ENCODE peak calls at places on chromosomes 5 and 9, in four cellular contexts. One of them, this sample, is unnamed.

GRCh38 chr9:113593682-113594281 is 130.3 kb downstream of the RGS3 start:
- DNase-seq in endothelial cell of umbilical vein: peak
- DNase-seq in GM12878: no peak
- DNase-seq in IMR-90: peak
- DNase-seq in this sample: peak

GRCh38 chr9:2613730-2614271 is 7.8 kb upstream of the VLDLR start:
- DNase-seq in IMR-90: no peak
- DNase-seq in GM12878: no peak
- DNase-seq in endothelial cell of umbilical vein: no peak
- DNase-seq in this sample: no peak

GRCh38 chr5:76426391-76426802 is 23.3 kb downstream of the IQGAP2 start:
- DNase-seq in IMR-90: no peak
- DNase-seq in endothelial cell of umbilical vein: peak
- DNase-seq in GM12878: no peak
- DNase-seq in this sample: no peak

GRCh38 chr9:107228648-107229047 is 54.4 kb upstream of the RAD23B start:
- DNase-seq in endothelial cell of umbilical vein: no peak
- DNase-seq in IMR-90: no peak
- DNase-seq in GM12878: no peak
- DNase-seq in this sample: no peak

GRCh38 chr9:112487008-112487798 is 576 bp downstream of the KIAA1958 start:
- DNase-seq in IMR-90: peak
- DNase-seq in endothelial cell of umbilical vein: peak
- DNase-seq in GM12878: no peak
- DNase-seq in this sample: peak

GRCh38 chr5:73365301-73365853 is 83.2 kb downstream of the FOXD1 start:
- DNase-seq in GM12878: no peak
- DNase-seq in endothelial cell of umbilical vein: peak
- DNase-seq in IMR-90: peak
- DNase-seq in this sample: no peak

GRCh38 chr9:734831-735511 is 106.5 kb upstream of the DMRT1 start:
- DNase-seq in endothelial cell of umbilical vein: peak
- DNase-seq in GM12878: no peak
- DNase-seq in IMR-90: peak
- DNase-seq in this sample: no peak

GRCh38 chr9:108434036-108434435 is 421.8 kb downstream of the ACTL7B start:
- DNase-seq in GM12878: no peak
- DNase-seq in IMR-90: no peak
- DNase-seq in endothelial cell of umbilical vein: no peak
- DNase-seq in this sample: no peak

GRCh38 chr5:4511996-4512656 is 628.0 kb upstream of the ADAMTS16 start:
- DNase-seq in IMR-90: no peak
- DNase-seq in GM12878: no peak
- DNase-seq in endothelial cell of umbilical vein: no peak
- DNase-seq in this sample: no peak

GRCh38 chr5:175652741-175653663 is 4.9 kb upstream of the HRH2 start:
- DNase-seq in GM12878: no peak
- DNase-seq in IMR-90: no peak
- DNase-seq in endothelial cell of umbilical vein: no peak
- DNase-seq in this sample: no peak

GRCh38 chr5:144142030-144142825 is 28.2 kb downstream of the YIPF5 start:
- DNase-seq in IMR-90: peak
- DNase-seq in GM12878: peak
- DNase-seq in endothelial cell of umbilical vein: peak
- DNase-seq in this sample: no peak

GRCh38 chr5:74934949-74935751 is 69.0 kb upstream of the FAM169A start:
- DNase-seq in GM12878: no peak
- DNase-seq in IMR-90: peak
- DNase-seq in endothelial cell of umbilical vein: peak
- DNase-seq in this sample: peak

GRCh38 chr5:37198842-37199241 is 50.3 kb downstream of the CPLANE1 start:
- DNase-seq in IMR-90: peak
- DNase-seq in GM12878: no peak
- DNase-seq in endothelial cell of umbilical vein: no peak
- DNase-seq in this sample: no peak

GRCh38 chr9:4371108-4371507 is 71.2 kb upstream of the GLIS3 start:
- DNase-seq in endothelial cell of umbilical vein: peak
- DNase-seq in GM12878: no peak
- DNase-seq in IMR-90: peak
- DNase-seq in this sample: no peak

GRCh38 chr5:113227798-113228197 is 207.0 kb downstream of the TSSK1B start:
- DNase-seq in GM12878: no peak
- DNase-seq in IMR-90: no peak
- DNase-seq in endothelial cell of umbilical vein: no peak
- DNase-seq in this sample: no peak

GRCh38 chr5:78320461-78320860 is 26.0 kb upstream of the AP3B1 start:
- DNase-seq in GM12878: no peak
- DNase-seq in IMR-90: peak
- DNase-seq in endothelial cell of umbilical vein: peak
- DNase-seq in this sample: no peak

GRCh38 chr9:84542554-84542953 is 127.0 kb upstream of the NTRK2 start:
- DNase-seq in IMR-90: no peak
- DNase-seq in endothelial cell of umbilical vein: no peak
- DNase-seq in GM12878: no peak
- DNase-seq in this sample: no peak

GRCh38 chr9:14304242-14304641 is 9.7 kb downstream of the NFIB start:
- DNase-seq in IMR-90: no peak
- DNase-seq in endothelial cell of umbilical vein: no peak
- DNase-seq in GM12878: no peak
- DNase-seq in this sample: no peak

GRCh38 chr9:95852059-95853032 is 23.1 kb upstream of the ERCC6L2 start:
- DNase-seq in endothelial cell of umbilical vein: peak
- DNase-seq in GM12878: peak
- DNase-seq in IMR-90: peak
- DNase-seq in this sample: no peak

GRCh38 chr5:146291421-146292074 is 47.1 kb upstream of the POU4F3 start:
- DNase-seq in GM12878: no peak
- DNase-seq in IMR-90: peak
- DNase-seq in endothelial cell of umbilical vein: peak
- DNase-seq in this sample: peak

GRCh38 chr5:19492861-19493260 is 495.1 kb downstream of the CDH18 start:
- DNase-seq in endothelial cell of umbilical vein: no peak
- DNase-seq in IMR-90: no peak
- DNase-seq in GM12878: no peak
- DNase-seq in this sample: no peak

GRCh38 chr9:115144706-115145105 is 26.7 kb upstream of the TNC start:
- DNase-seq in IMR-90: no peak
- DNase-seq in GM12878: no peak
- DNase-seq in endothelial cell of umbilical vein: no peak
- DNase-seq in this sample: no peak

GRCh38 chr9:90466481-90466880 is 176.1 kb downstream of the DIRAS2 start:
- DNase-seq in GM12878: no peak
- DNase-seq in endothelial cell of umbilical vein: no peak
- DNase-seq in IMR-90: no peak
- DNase-seq in this sample: no peak

GRCh38 chr9:128702445-128702948 is at the start of gene PKN3:
- DNase-seq in IMR-90: peak
- DNase-seq in GM12878: no peak
- DNase-seq in endothelial cell of umbilical vein: peak
- DNase-seq in this sample: peak

GRCh38 chr9:27602107-27602836 is 29.0 kb upstream of the C9orf72 start:
- DNase-seq in IMR-90: no peak
- DNase-seq in GM12878: no peak
- DNase-seq in endothelial cell of umbilical vein: no peak
- DNase-seq in this sample: no peak

GRCh38 chr5:113265190-113265589 is 169.6 kb downstream of the TSSK1B start:
- DNase-seq in IMR-90: no peak
- DNase-seq in GM12878: no peak
- DNase-seq in endothelial cell of umbilical vein: no peak
- DNase-seq in this sample: no peak

GRCh38 chr5:177472460-177473441 is 683 bp downstream of the DBN1 start:
- DNase-seq in IMR-90: no peak
- DNase-seq in endothelial cell of umbilical vein: peak
- DNase-seq in GM12878: no peak
- DNase-seq in this sample: peak

GRCh38 chr9:126720661-126721530 is 83.9 kb upstream of the ZBTB43 start:
- DNase-seq in IMR-90: no peak
- DNase-seq in GM12878: no peak
- DNase-seq in endothelial cell of umbilical vein: no peak
- DNase-seq in this sample: no peak

GRCh38 chr9:137479315-137479861 is 20.3 kb upstream of the NSMF start:
- DNase-seq in GM12878: no peak
- DNase-seq in endothelial cell of umbilical vein: no peak
- DNase-seq in IMR-90: peak
- DNase-seq in this sample: no peak

GRCh38 chr5:175202461-175203065 is 241.4 kb downstream of the DRD1 start:
- DNase-seq in IMR-90: peak
- DNase-seq in endothelial cell of umbilical vein: no peak
- DNase-seq in GM12878: no peak
- DNase-seq in this sample: no peak

GRCh38 chr5:139688712-139689413 is 40.7 kb downstream of the CXXC5 start:
- DNase-seq in GM12878: no peak
- DNase-seq in endothelial cell of umbilical vein: no peak
- DNase-seq in IMR-90: no peak
- DNase-seq in this sample: no peak

DNA sequence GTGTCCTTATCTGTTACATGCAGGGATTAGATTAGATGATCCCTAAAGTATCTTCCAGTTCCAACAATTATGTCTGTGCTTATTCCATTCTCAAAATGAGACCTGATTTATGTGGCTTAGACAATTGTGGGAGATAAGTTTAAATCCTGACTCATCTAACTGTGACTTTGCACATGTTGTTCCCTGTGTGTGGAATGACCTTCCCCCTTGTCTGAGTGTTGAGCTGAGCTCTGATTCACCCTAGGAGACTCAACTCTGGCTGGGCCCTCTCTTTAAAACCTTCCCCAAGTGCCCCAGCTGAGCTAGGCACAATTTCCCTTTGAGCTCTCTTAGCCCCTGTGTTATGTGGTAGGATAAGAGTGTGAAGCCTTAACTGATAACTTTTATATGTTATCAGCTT is 118.9 kb upstream of the ELL2 start:
- DNase-seq in GM12878: no peak
- DNase-seq in IMR-90: peak
- DNase-seq in endothelial cell of umbilical vein: peak
- DNase-seq in this sample: peak
- TF ChIP-seq FOS in GM12878: no peak
- TF ChIP-seq FOS in IMR-90: no peak
- TF ChIP-seq FOS in endothelial cell of umbilical vein: peak
- TF ChIP-seq FOS in this sample: no peak

GRCh38 chr9:120921751-120922181 is 4.8 kb downstream of the TRAF1 start:
- DNase-seq in GM12878: no peak
- DNase-seq in IMR-90: no peak
- DNase-seq in endothelial cell of umbilical vein: no peak
- DNase-seq in this sample: no peak

GRCh38 chr9:120920495-120921178 is 6.0 kb downstream of the TRAF1 start:
- DNase-seq in GM12878: no peak
- DNase-seq in endothelial cell of umbilical vein: no peak
- DNase-seq in IMR-90: no peak
- DNase-seq in this sample: no peak

GRCh38 chr9:120924698-120925534 is 1.7 kb downstream of the TRAF1 start:
- DNase-seq in GM12878: no peak
- DNase-seq in IMR-90: peak
- DNase-seq in endothelial cell of umbilical vein: no peak
- DNase-seq in this sample: no peak

GRCh38 chr9:120923620-120924328 is 2.8 kb downstream of the TRAF1 start:
- DNase-seq in GM12878: no peak
- DNase-seq in endothelial cell of umbilical vein: no peak
- DNase-seq in IMR-90: no peak
- DNase-seq in this sample: no peak

DNA sequence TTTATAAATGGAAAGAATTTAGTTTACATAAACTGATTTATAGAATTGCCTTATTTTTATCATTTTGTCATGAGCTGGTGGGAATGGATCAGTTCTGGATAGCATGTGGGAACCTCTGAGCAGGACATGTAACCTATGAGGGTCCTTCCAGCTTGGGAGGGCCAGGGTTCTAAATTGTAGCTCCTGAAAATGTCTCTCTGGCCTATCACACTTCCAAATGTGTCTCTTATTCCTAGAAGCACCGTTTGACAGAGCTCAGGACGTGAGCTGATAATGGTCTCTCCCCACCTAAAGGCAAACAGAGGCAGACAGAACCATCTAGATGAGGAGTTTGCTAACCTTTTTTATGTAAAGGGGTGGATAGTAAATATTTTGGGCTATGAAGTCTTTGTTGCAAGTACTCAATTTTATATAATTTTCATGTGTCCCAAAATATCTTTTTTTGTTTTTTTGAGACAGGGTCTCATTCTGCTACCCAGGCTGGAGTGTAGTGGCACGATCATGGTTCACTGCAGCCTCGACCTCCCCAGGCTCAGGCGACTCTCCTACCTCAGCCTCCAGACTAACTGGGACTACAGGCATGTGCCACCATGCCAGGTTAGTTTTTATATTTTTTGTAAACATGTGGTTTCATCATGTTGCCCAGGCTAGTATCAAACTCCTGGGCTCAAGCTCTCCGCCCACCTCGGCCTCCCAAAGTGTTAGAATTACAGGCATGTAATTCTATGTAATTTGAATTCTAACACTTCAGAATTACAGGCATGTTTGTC is 4.0 kb downstream of the TRAF1 start:
- DNase-seq in IMR-90: no peak
- DNase-seq in endothelial cell of umbilical vein: no peak
- DNase-seq in GM12878: no peak
- DNase-seq in this sample: no peak
- TF ChIP-seq FOS in IMR-90: no peak
- TF ChIP-seq FOS in endothelial cell of umbilical vein: no peak
- TF ChIP-seq FOS in GM12878: no peak
- TF ChIP-seq FOS in this sample: no peak

GRCh38 chr9:110180386-110180712 is 27.6 kb downstream of the C9orf152 start:
- DNase-seq in endothelial cell of umbilical vein: no peak
- DNase-seq in GM12878: no peak
- DNase-seq in IMR-90: no peak
- DNase-seq in this sample: no peak
- TF ChIP-seq FOS in endothelial cell of umbilical vein: no peak
- TF ChIP-seq FOS in GM12878: no peak
- TF ChIP-seq FOS in IMR-90: no peak
- TF ChIP-seq FOS in this sample: no peak

GRCh38 chr5:150147580-150148407 is 7.9 kb downstream of the PDGFRB start:
- DNase-seq in IMR-90: no peak
- DNase-seq in endothelial cell of umbilical vein: no peak
- DNase-seq in GM12878: no peak
- DNase-seq in this sample: no peak
- TF ChIP-seq FOS in IMR-90: no peak
- TF ChIP-seq FOS in endothelial cell of umbilical vein: no peak
- TF ChIP-seq FOS in GM12878: no peak
- TF ChIP-seq FOS in this sample: no peak

GRCh38 chr5:33237471-33237870 is 203.3 kb upstream of the TARS1 start:
- DNase-seq in GM12878: no peak
- DNase-seq in IMR-90: no peak
- DNase-seq in endothelial cell of umbilical vein: no peak
- DNase-seq in this sample: no peak
- TF ChIP-seq FOS in GM12878: no peak
- TF ChIP-seq FOS in IMR-90: no peak
- TF ChIP-seq FOS in endothelial cell of umbilical vein: no peak
- TF ChIP-seq FOS in this sample: no peak

DNA sequence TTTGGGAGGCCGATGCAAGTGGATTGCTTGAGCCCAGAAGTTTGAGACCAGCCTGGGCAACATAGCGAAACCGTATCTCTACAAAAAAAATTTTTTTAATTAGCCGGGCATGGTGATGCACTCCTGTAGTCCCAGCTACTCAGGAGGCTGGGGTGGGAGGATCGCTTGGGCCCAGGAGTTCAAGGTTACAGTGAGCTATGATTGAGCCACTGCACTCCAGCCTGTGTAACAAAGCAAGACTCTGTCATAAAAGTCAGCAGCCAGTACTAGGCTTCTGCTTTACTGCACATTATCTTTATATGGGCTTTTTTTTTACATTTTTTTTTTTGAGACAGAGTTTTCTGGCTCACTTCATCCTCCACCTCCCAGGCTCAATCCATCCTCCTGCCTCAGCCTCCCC is 9.4 kb upstream of the HAVCR1 start:
- DNase-seq in IMR-90: no peak
- DNase-seq in GM12878: no peak
- DNase-seq in endothelial cell of umbilical vein: no peak
- DNase-seq in this sample: no peak
- TF ChIP-seq FOS in IMR-90: no peak
- TF ChIP-seq FOS in GM12878: no peak
- TF ChIP-seq FOS in endothelial cell of umbilical vein: no peak
- TF ChIP-seq FOS in this sample: no peak